ENCODE peak calls at places on chromosome 13, in eight cellular contexts. One of them, this sample, is unnamed.

GRCh38 chr13:43848250-43848649 is 31.3 kb downstream of the CCDC122 start:
- DNase-seq in colonic mucosa: no peak
- DNase-seq in HEK293T: no peak
- DNase-seq in CD8-positive, alpha-beta memory T cell: no peak
- DNase-seq in cardiac fibroblast: peak
- DNase-seq in CD4-positive, alpha-beta T cell: no peak
- DNase-seq in stimulated activated naive CD8-positive, alpha-beta T cell treated with anti-CD3 and anti-CD28 coated beads, Interleukin-15, Interleukin-2, amounts not matched to agents 100 U/mL and 50 U/mL, for 24 hours: no peak
- DNase-seq in IMR-90: peak
- DNase-seq in this sample: peak

GRCh38 chr13:86918682-86919081 is 752.5 kb upstream of the SLITRK5 start:
- DNase-seq in colonic mucosa: no peak
- DNase-seq in HEK293T: no peak
- DNase-seq in CD8-positive, alpha-beta memory T cell: no peak
- DNase-seq in cardiac fibroblast: no peak
- DNase-seq in CD4-positive, alpha-beta T cell: no peak
- DNase-seq in stimulated activated naive CD8-positive, alpha-beta T cell treated with anti-CD3 and anti-CD28 coated beads, Interleukin-15, Interleukin-2, amounts not matched to agents 100 U/mL and 50 U/mL, for 24 hours: no peak
- DNase-seq in IMR-90: no peak
- DNase-seq in this sample: no peak

GRCh38 chr13:113639661-113640262 is 18.2 kb downstream of the ATP4B start:
- DNase-seq in colonic mucosa: no peak
- DNase-seq in HEK293T: no peak
- DNase-seq in CD8-positive, alpha-beta memory T cell: peak
- DNase-seq in cardiac fibroblast: no peak
- DNase-seq in CD4-positive, alpha-beta T cell: no peak
- DNase-seq in stimulated activated naive CD8-positive, alpha-beta T cell treated with anti-CD3 and anti-CD28 coated beads, Interleukin-15, Interleukin-2, amounts not matched to agents 100 U/mL and 50 U/mL, for 24 hours: peak
- DNase-seq in IMR-90: no peak
- DNase-seq in this sample: no peak

GRCh38 chr13:30865131-30866009 is 40.7 kb upstream of the MEDAG start:
- DNase-seq in colonic mucosa: peak
- DNase-seq in HEK293T: peak
- DNase-seq in CD8-positive, alpha-beta memory T cell: peak
- DNase-seq in cardiac fibroblast: peak
- DNase-seq in CD4-positive, alpha-beta T cell: peak
- DNase-seq in stimulated activated naive CD8-positive, alpha-beta T cell treated with anti-CD3 and anti-CD28 coated beads, Interleukin-15, Interleukin-2, amounts not matched to agents 100 U/mL and 50 U/mL, for 24 hours: peak
- DNase-seq in IMR-90: peak
- DNase-seq in this sample: peak

GRCh38 chr13:31207630-31208549 is 8.1 kb downstream of the B3GLCT start:
- DNase-seq in colonic mucosa: no peak
- DNase-seq in HEK293T: no peak
- DNase-seq in CD8-positive, alpha-beta memory T cell: no peak
- DNase-seq in cardiac fibroblast: peak
- DNase-seq in CD4-positive, alpha-beta T cell: no peak
- DNase-seq in stimulated activated naive CD8-positive, alpha-beta T cell treated with anti-CD3 and anti-CD28 coated beads, Interleukin-15, Interleukin-2, amounts not matched to agents 100 U/mL and 50 U/mL, for 24 hours: no peak
- DNase-seq in IMR-90: peak
- DNase-seq in this sample: no peak

GRCh38 chr13:41694902-41695301 is 237.6 kb downstream of the RGCC start:
- DNase-seq in colonic mucosa: peak
- DNase-seq in HEK293T: peak
- DNase-seq in CD8-positive, alpha-beta memory T cell: no peak
- DNase-seq in cardiac fibroblast: peak
- DNase-seq in CD4-positive, alpha-beta T cell: no peak
- DNase-seq in stimulated activated naive CD8-positive, alpha-beta T cell treated with anti-CD3 and anti-CD28 coated beads, Interleukin-15, Interleukin-2, amounts not matched to agents 100 U/mL and 50 U/mL, for 24 hours: no peak
- DNase-seq in IMR-90: peak
- DNase-seq in this sample: peak

GRCh38 chr13:94431987-94432386 is 47.5 kb downstream of the DCT start:
- DNase-seq in colonic mucosa: no peak
- DNase-seq in HEK293T: no peak
- DNase-seq in CD8-positive, alpha-beta memory T cell: no peak
- DNase-seq in cardiac fibroblast: no peak
- DNase-seq in CD4-positive, alpha-beta T cell: no peak
- DNase-seq in stimulated activated naive CD8-positive, alpha-beta T cell treated with anti-CD3 and anti-CD28 coated beads, Interleukin-15, Interleukin-2, amounts not matched to agents 100 U/mL and 50 U/mL, for 24 hours: no peak
- DNase-seq in IMR-90: no peak
- DNase-seq in this sample: no peak

GRCh38 chr13:91647361-91647970 is 249.0 kb downstream of the GPC5 start:
- DNase-seq in colonic mucosa: peak
- DNase-seq in HEK293T: peak
- DNase-seq in CD8-positive, alpha-beta memory T cell: no peak
- DNase-seq in cardiac fibroblast: peak
- DNase-seq in CD4-positive, alpha-beta T cell: no peak
- DNase-seq in stimulated activated naive CD8-positive, alpha-beta T cell treated with anti-CD3 and anti-CD28 coated beads, Interleukin-15, Interleukin-2, amounts not matched to agents 100 U/mL and 50 U/mL, for 24 hours: peak
- DNase-seq in IMR-90: peak
- DNase-seq in this sample: no peak

GRCh38 chr13:29857089-29857488 is 6.7 kb upstream of the UBL3 start:
- DNase-seq in colonic mucosa: no peak
- DNase-seq in HEK293T: no peak
- DNase-seq in CD8-positive, alpha-beta memory T cell: no peak
- DNase-seq in cardiac fibroblast: no peak
- DNase-seq in CD4-positive, alpha-beta T cell: no peak
- DNase-seq in stimulated activated naive CD8-positive, alpha-beta T cell treated with anti-CD3 and anti-CD28 coated beads, Interleukin-15, Interleukin-2, amounts not matched to agents 100 U/mL and 50 U/mL, for 24 hours: no peak
- DNase-seq in IMR-90: no peak
- DNase-seq in this sample: no peak

GRCh38 chr13:50711449-50711848 is 132.0 kb downstream of the DLEU7 start:
- DNase-seq in colonic mucosa: no peak
- DNase-seq in HEK293T: no peak
- DNase-seq in CD8-positive, alpha-beta memory T cell: no peak
- DNase-seq in cardiac fibroblast: no peak
- DNase-seq in CD4-positive, alpha-beta T cell: no peak
- DNase-seq in stimulated activated naive CD8-positive, alpha-beta T cell treated with anti-CD3 and anti-CD28 coated beads, Interleukin-15, Interleukin-2, amounts not matched to agents 100 U/mL and 50 U/mL, for 24 hours: no peak
- DNase-seq in IMR-90: no peak
- DNase-seq in this sample: no peak

GRCh38 chr13:45851171-45851889 is at the start of gene SIAH3:
- DNase-seq in colonic mucosa: no peak
- DNase-seq in HEK293T: no peak
- DNase-seq in CD8-positive, alpha-beta memory T cell: no peak
- DNase-seq in cardiac fibroblast: peak
- DNase-seq in CD4-positive, alpha-beta T cell: peak
- DNase-seq in stimulated activated naive CD8-positive, alpha-beta T cell treated with anti-CD3 and anti-CD28 coated beads, Interleukin-15, Interleukin-2, amounts not matched to agents 100 U/mL and 50 U/mL, for 24 hours: peak
- DNase-seq in IMR-90: no peak
- DNase-seq in this sample: peak

GRCh38 chr13:99614465-99614885 is 113.2 kb downstream of the TM9SF2 start:
- DNase-seq in colonic mucosa: no peak
- DNase-seq in HEK293T: no peak
- DNase-seq in CD8-positive, alpha-beta memory T cell: no peak
- DNase-seq in cardiac fibroblast: peak
- DNase-seq in CD4-positive, alpha-beta T cell: peak
- DNase-seq in stimulated activated naive CD8-positive, alpha-beta T cell treated with anti-CD3 and anti-CD28 coated beads, Interleukin-15, Interleukin-2, amounts not matched to agents 100 U/mL and 50 U/mL, for 24 hours: no peak
- DNase-seq in IMR-90: no peak
- DNase-seq in this sample: peak

GRCh38 chr13:97429681-97430081 is 4.3 kb upstream of the RAP2A start:
- DNase-seq in colonic mucosa: no peak
- DNase-seq in HEK293T: no peak
- DNase-seq in CD8-positive, alpha-beta memory T cell: no peak
- DNase-seq in cardiac fibroblast: peak
- DNase-seq in CD4-positive, alpha-beta T cell: no peak
- DNase-seq in stimulated activated naive CD8-positive, alpha-beta T cell treated with anti-CD3 and anti-CD28 coated beads, Interleukin-15, Interleukin-2, amounts not matched to agents 100 U/mL and 50 U/mL, for 24 hours: no peak
- DNase-seq in IMR-90: peak
- DNase-seq in this sample: no peak

GRCh38 chr13:79352107-79352506 is 53.9 kb downstream of the RBM26 start:
- DNase-seq in colonic mucosa: no peak
- DNase-seq in HEK293T: no peak
- DNase-seq in CD8-positive, alpha-beta memory T cell: no peak
- DNase-seq in cardiac fibroblast: no peak
- DNase-seq in CD4-positive, alpha-beta T cell: no peak
- DNase-seq in stimulated activated naive CD8-positive, alpha-beta T cell treated with anti-CD3 and anti-CD28 coated beads, Interleukin-15, Interleukin-2, amounts not matched to agents 100 U/mL and 50 U/mL, for 24 hours: no peak
- DNase-seq in IMR-90: peak
- DNase-seq in this sample: no peak

GRCh38 chr13:93867481-93867880 is 612.0 kb downstream of the DCT start:
- DNase-seq in colonic mucosa: no peak
- DNase-seq in HEK293T: no peak
- DNase-seq in CD8-positive, alpha-beta memory T cell: no peak
- DNase-seq in cardiac fibroblast: no peak
- DNase-seq in CD4-positive, alpha-beta T cell: no peak
- DNase-seq in stimulated activated naive CD8-positive, alpha-beta T cell treated with anti-CD3 and anti-CD28 coated beads, Interleukin-15, Interleukin-2, amounts not matched to agents 100 U/mL and 50 U/mL, for 24 hours: no peak
- DNase-seq in IMR-90: peak
- DNase-seq in this sample: no peak

GRCh38 chr13:98454389-98454881 is 122.5 kb downstream of the STK24 start:
- DNase-seq in colonic mucosa: no peak
- DNase-seq in HEK293T: no peak
- DNase-seq in CD8-positive, alpha-beta memory T cell: no peak
- DNase-seq in cardiac fibroblast: peak
- DNase-seq in CD4-positive, alpha-beta T cell: no peak
- DNase-seq in stimulated activated naive CD8-positive, alpha-beta T cell treated with anti-CD3 and anti-CD28 coated beads, Interleukin-15, Interleukin-2, amounts not matched to agents 100 U/mL and 50 U/mL, for 24 hours: no peak
- DNase-seq in IMR-90: peak
- DNase-seq in this sample: peak

GRCh38 chr13:83881031-83881727 is 1.1 kb downstream of the SLITRK1 start:
- DNase-seq in colonic mucosa: no peak
- DNase-seq in HEK293T: no peak
- DNase-seq in CD8-positive, alpha-beta memory T cell: no peak
- DNase-seq in cardiac fibroblast: no peak
- DNase-seq in CD4-positive, alpha-beta T cell: no peak
- DNase-seq in stimulated activated naive CD8-positive, alpha-beta T cell treated with anti-CD3 and anti-CD28 coated beads, Interleukin-15, Interleukin-2, amounts not matched to agents 100 U/mL and 50 U/mL, for 24 hours: no peak
- DNase-seq in IMR-90: no peak
- DNase-seq in this sample: no peak

GRCh38 chr13:99432637-99433542 is 68.4 kb upstream of the TM9SF2 start:
- DNase-seq in colonic mucosa: peak
- DNase-seq in HEK293T: no peak
- DNase-seq in CD8-positive, alpha-beta memory T cell: peak
- DNase-seq in cardiac fibroblast: peak
- DNase-seq in CD4-positive, alpha-beta T cell: peak
- DNase-seq in stimulated activated naive CD8-positive, alpha-beta T cell treated with anti-CD3 and anti-CD28 coated beads, Interleukin-15, Interleukin-2, amounts not matched to agents 100 U/mL and 50 U/mL, for 24 hours: peak
- DNase-seq in IMR-90: peak
- DNase-seq in this sample: peak